ENCODE peak calls at places on chromosomes 13 and 19, in seven cellular contexts. X is IMR-90, D is trophoblast cell, V is H9, P is H1, Z is mesendoderm, O is mesenchymal stem cell. L is an unnamed sample.

GRCh38 chr19:17183271-17183757 is 31.8 kb upstream of the USE1 start:
- DNase-seq in D (no peak), X (no peak), Z (peak), V (no peak), O (no peak), P (no peak), L (no peak)

GRCh38 chr13:104773775-104774174 is 1707.6 kb upstream of the SLC10A2 start:
- DNase-seq in P (no peak), V (no peak), Z (peak), D (no peak), X (peak), O (peak), L (peak)

GRCh38 chr13:74325106-74325505 is 190.9 kb upstream of the KLF12 start:
- DNase-seq in P (no peak), O (peak), V (no peak), X (peak), D (no peak), Z (no peak), L (no peak)

GRCh38 chr13:73598021-73598712 is 536.0 kb downstream of the KLF12 start:
- DNase-seq in Z (no peak), O (peak), D (peak), P (no peak), X (peak), V (no peak), L (no peak)

GRCh38 chr19:14450168-14450874 is 17.2 kb downstream of the PKN1 start:
- DNase-seq in Z (peak), P (peak), O (peak), X (no peak), D (no peak), V (peak), L (no peak)

GRCh38 chr13:41603917-41604316 is 146.6 kb downstream of the RGCC start:
- DNase-seq in X (peak), V (no peak), P (no peak), O (peak), Z (no peak), D (no peak), L (no peak)

GRCh38 chr19:38734426-38735256 is 9.6 kb downstream of the CAPN12 start:
- DNase-seq in D (peak), V (peak), O (peak), X (no peak), P (no peak), Z (peak), L (no peak)

GRCh38 chr19:43470288-43470687 is 4.9 kb upstream of the LYPD3 start:
- DNase-seq in Z (peak), P (no peak), D (peak), O (peak), X (peak), V (no peak), L (no peak)

GRCh38 chr19:36213793-36214387 is 575 bp downstream of the ZNF565 start:
- DNase-seq in O (no peak), Z (no peak), X (peak), D (no peak), V (no peak), P (no peak), L (peak)

GRCh38 chr13:77530870-77531269 is 4.6 kb upstream of the SCEL start:
- DNase-seq in D (no peak), O (no peak), X (no peak), Z (no peak), V (no peak), P (no peak), L (no peak)

GRCh38 chr13:34364633-34365032 is 546.7 kb downstream of the RFC3 start:
- DNase-seq in V (no peak), D (no peak), O (no peak), X (peak), P (no peak), Z (no peak), L (no peak)

GRCh38 chr13:110600261-110600819 is 15.0 kb upstream of the NAXD start:
- DNase-seq in V (no peak), O (no peak), P (no peak), X (no peak), D (peak), Z (peak), L (no peak)

GRCh38 chr13:51772781-51773180 is 31.2 kb downstream of the DHRS12 start:
- DNase-seq in P (no peak), Z (no peak), V (no peak), D (no peak), O (no peak), X (no peak), L (no peak)

GRCh38 chr13:51770681-51771417 is 33.1 kb downstream of the DHRS12 start:
- DNase-seq in D (no peak), P (no peak), O (no peak), V (no peak), X (no peak), Z (no peak), L (no peak)

GRCh38 chr13:51773515-51773914 is 30.4 kb downstream of the DHRS12 start:
- DNase-seq in V (peak), Z (no peak), P (no peak), O (no peak), X (no peak), D (no peak), L (no peak)

GRCh38 chr13:51771418-51772104 is 32.4 kb downstream of the DHRS12 start:
- DNase-seq in V (no peak), X (no peak), Z (no peak), P (no peak), O (no peak), D (no peak), L (no peak)

GRCh38 chr13:51772105-51772455 is 31.9 kb downstream of the DHRS12 start:
- DNase-seq in O (no peak), P (no peak), D (no peak), Z (no peak), V (no peak), X (no peak), L (no peak)
- H2AK5ac ChIP-seq in O (no peak), P (no peak), D (no peak), Z (no peak), V (no peak), X (no peak), L (no peak)

GRCh38 chr19:4389064-4389375 is 11.3 kb downstream of the SH3GL1 start:
- DNase-seq in D (no peak), V (no peak), Z (no peak), O (no peak), X (no peak), P (no peak), L (no peak)

GRCh38 chr19:4389511-4390016 is 10.8 kb downstream of the SH3GL1 start:
- DNase-seq in Z (no peak), V (no peak), O (no peak), X (no peak), D (no peak), P (no peak), L (no peak)

GRCh38 chr19:4391701-4392543 is 8.4 kb downstream of the SH3GL1 start:
- DNase-seq in O (peak), D (peak), Z (no peak), V (no peak), P (no peak), X (peak), L (no peak)

GRCh38 chr19:4390862-4391693 is 9.3 kb downstream of the SH3GL1 start:
- DNase-seq in O (no peak), V (no peak), X (no peak), P (no peak), D (peak), Z (no peak), L (no peak)

GRCh38 chr19:4390017-4390861 is 10.1 kb downstream of the SH3GL1 start:
- DNase-seq in O (peak), P (peak), D (no peak), X (peak), Z (peak), V (peak), L (no peak)
- H3K9ac ChIP-seq in O (peak), P (no peak), D (no peak), X (peak), Z (peak), V (peak), L (peak)

DNA sequence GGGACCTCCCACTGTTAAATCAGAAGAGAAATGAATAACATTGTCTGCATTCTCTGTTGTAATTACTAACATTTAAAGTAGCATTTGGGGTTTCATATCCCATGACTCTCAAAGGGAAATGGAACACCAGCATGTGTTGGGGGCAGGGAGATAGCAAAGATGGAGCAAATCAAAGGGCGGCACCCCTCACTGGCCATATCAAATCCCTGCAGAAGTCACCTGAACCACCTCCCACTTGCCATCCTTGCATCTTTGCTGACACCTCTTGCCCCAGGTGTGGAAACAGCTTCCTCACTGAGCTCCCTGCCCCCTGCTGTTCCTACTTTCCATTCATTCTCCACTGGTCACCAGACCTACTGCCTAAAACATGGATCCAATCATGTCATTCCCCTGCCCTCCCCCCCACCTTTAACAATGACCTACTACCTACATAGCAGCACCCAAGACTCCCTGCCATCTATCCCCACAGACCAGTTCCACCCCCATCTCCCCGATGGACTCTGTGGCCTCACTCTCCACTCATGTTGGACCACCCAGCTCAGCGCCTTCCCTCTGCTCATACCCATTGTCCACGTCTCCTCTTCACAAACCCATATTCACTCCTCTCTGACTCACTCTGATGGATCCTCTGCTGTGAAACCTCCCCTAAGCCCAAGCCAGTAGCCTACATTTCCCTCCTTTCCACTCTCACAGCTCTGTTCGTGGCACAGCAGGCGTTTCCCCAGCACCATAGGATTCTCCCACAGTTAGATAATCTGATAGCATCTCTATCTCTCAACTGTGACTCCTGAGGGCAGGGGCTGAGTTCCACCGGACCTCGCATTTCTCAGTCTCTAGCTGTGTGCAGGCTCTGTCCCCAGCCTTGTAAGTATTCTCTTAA is 55.9 kb downstream of the DLEU7 start:
- DNase-seq in O (no peak), V (no peak), D (no peak), X (no peak), Z (peak), P (peak), L (no peak)
- H3K4ac ChIP-seq in O (no peak), V (no peak), D (no peak), X (no peak), Z (no peak), P (peak), L (no peak)

GRCh38 chr19:19489804-19490204 is 25.5 kb downstream of the TSSK6 start:
- DNase-seq in O (no peak), D (peak), X (no peak), P (no peak), V (no peak), Z (no peak), L (no peak)

GRCh38 chr19:19490247-19490968 is 24.9 kb downstream of the TSSK6 start:
- DNase-seq in D (peak), Z (peak), X (peak), V (peak), P (peak), O (peak), L (peak)

GRCh38 chr19:19488875-19489690 is 26.3 kb downstream of the TSSK6 start:
- DNase-seq in X (peak), V (peak), P (peak), O (peak), D (peak), Z (peak), L (peak)

GRCh38 chr19:19492026-19492610 is 23.2 kb downstream of the TSSK6 start:
- DNase-seq in Z (no peak), O (no peak), D (no peak), V (no peak), X (no peak), P (no peak), L (no peak)

GRCh38 chr19:19491321-19492025 is 23.9 kb downstream of the TSSK6 start:
- DNase-seq in O (no peak), P (no peak), Z (no peak), X (no peak), V (no peak), D (no peak), L (no peak)
- H2AK5ac ChIP-seq in O (no peak), P (no peak), Z (no peak), X (no peak), V (no peak), D (no peak), L (no peak)

GRCh38 chr13:114034481-114034891 is 60.6 kb upstream of the C13orf46 start:
- DNase-seq in V (no peak), D (no peak), Z (no peak), P (no peak), X (peak), O (no peak), L (no peak)
- H3K9ac ChIP-seq in V (no peak), D (no peak), Z (no peak), P (no peak), X (peak), O (peak), L (peak)

L was measured in neuronal stem cell.